ENCODE peak calls at places on chromosome 19, in four cellular contexts. One of them, this sample, is unnamed.

GRCh38 chr19:8161135-8161646 is 11.8 kb upstream of the FBN3 start:
- DNase-seq in GM23248: no peak
- DNase-seq in CD4-positive, CD25-positive, alpha-beta regulatory T cell: no peak
- DNase-seq in heart left ventricle: no peak
- DNase-seq in this sample: no peak

GRCh38 chr19:5147971-5148793 is 179.3 kb downstream of the KDM4B start:
- DNase-seq in GM23248: peak
- DNase-seq in CD4-positive, CD25-positive, alpha-beta regulatory T cell: no peak
- DNase-seq in heart left ventricle: peak
- DNase-seq in this sample: no peak

GRCh38 chr19:39833160-39833463 is 850 bp downstream of the DYRK1B start:
- DNase-seq in GM23248: no peak
- DNase-seq in CD4-positive, CD25-positive, alpha-beta regulatory T cell: no peak
- DNase-seq in heart left ventricle: no peak
- DNase-seq in this sample: no peak

GRCh38 chr19:45800009-45800553 is 7.4 kb upstream of the DMWD start:
- DNase-seq in GM23248: peak
- DNase-seq in CD4-positive, CD25-positive, alpha-beta regulatory T cell: no peak
- DNase-seq in heart left ventricle: no peak
- DNase-seq in this sample: no peak

GRCh38 chr19:12545267-12545666 is 6.0 kb downstream of the ZNF564 start:
- DNase-seq in GM23248: no peak
- DNase-seq in CD4-positive, CD25-positive, alpha-beta regulatory T cell: no peak
- DNase-seq in heart left ventricle: no peak
- DNase-seq in this sample: no peak

GRCh38 chr19:18070181-18070580 is 16.6 kb downstream of the IL12RB1 start:
- DNase-seq in GM23248: no peak
- DNase-seq in CD4-positive, CD25-positive, alpha-beta regulatory T cell: no peak
- DNase-seq in heart left ventricle: no peak
- DNase-seq in this sample: no peak

GRCh38 chr19:49432141-49433073 is 7.2 kb downstream of the GFY start:
- DNase-seq in GM23248: no peak
- DNase-seq in CD4-positive, CD25-positive, alpha-beta regulatory T cell: no peak
- DNase-seq in heart left ventricle: no peak
- DNase-seq in this sample: no peak

GRCh38 chr19:17058236-17058635 is 17.0 kb downstream of the HAUS8 start:
- DNase-seq in GM23248: peak
- DNase-seq in CD4-positive, CD25-positive, alpha-beta regulatory T cell: no peak
- DNase-seq in heart left ventricle: no peak
- DNase-seq in this sample: no peak

GRCh38 chr19:19160489-19161035 is 9.5 kb downstream of the MEF2B start:
- DNase-seq in GM23248: no peak
- DNase-seq in CD4-positive, CD25-positive, alpha-beta regulatory T cell: no peak
- DNase-seq in heart left ventricle: no peak
- DNase-seq in this sample: no peak

GRCh38 chr19:19570561-19570960 is 32.5 kb downstream of the CILP2 start:
- DNase-seq in GM23248: no peak
- DNase-seq in CD4-positive, CD25-positive, alpha-beta regulatory T cell: no peak
- DNase-seq in heart left ventricle: no peak
- DNase-seq in this sample: no peak

GRCh38 chr19:36225219-36225892 is 10.4 kb downstream of the ZNF146 start:
- DNase-seq in GM23248: peak
- DNase-seq in CD4-positive, CD25-positive, alpha-beta regulatory T cell: no peak
- DNase-seq in heart left ventricle: no peak
- DNase-seq in this sample: no peak

GRCh38 chr19:58279925-58280316 is 1.2 kb downstream of the ZNF8 start:
- DNase-seq in GM23248: no peak
- DNase-seq in CD4-positive, CD25-positive, alpha-beta regulatory T cell: no peak
- DNase-seq in heart left ventricle: no peak
- DNase-seq in this sample: no peak

GRCh38 chr19:58277197-58277596 is 1.6 kb upstream of the ZNF8 start:
- DNase-seq in GM23248: no peak
- DNase-seq in CD4-positive, CD25-positive, alpha-beta regulatory T cell: no peak
- DNase-seq in heart left ventricle: no peak
- DNase-seq in this sample: no peak

GRCh38 chr19:58278156-58279041 is at the start of gene ZNF8:
- DNase-seq in GM23248: peak
- DNase-seq in CD4-positive, CD25-positive, alpha-beta regulatory T cell: peak
- DNase-seq in heart left ventricle: peak
- DNase-seq in this sample: peak

GRCh38 chr19:58277748-58278147 is 1.0 kb upstream of the ZNF8 start:
- DNase-seq in GM23248: peak
- DNase-seq in CD4-positive, CD25-positive, alpha-beta regulatory T cell: no peak
- DNase-seq in heart left ventricle: no peak
- DNase-seq in this sample: no peak

GRCh38 chr19:58279042-58279924 is 528 bp downstream of the ZNF8 start:
- DNase-seq in GM23248: peak
- DNase-seq in CD4-positive, CD25-positive, alpha-beta regulatory T cell: no peak
- DNase-seq in heart left ventricle: peak
- DNase-seq in this sample: peak
- H3K4me3 ChIP-seq in GM23248: peak
- H3K4me3 ChIP-seq in CD4-positive, CD25-positive, alpha-beta regulatory T cell: peak
- H3K4me3 ChIP-seq in heart left ventricle: peak
- H3K4me3 ChIP-seq in this sample: peak

GRCh38 chr19:50717891-50718254 is 1.7 kb downstream of the SHANK1 start:
- DNase-seq in GM23248: no peak
- DNase-seq in CD4-positive, CD25-positive, alpha-beta regulatory T cell: no peak
- DNase-seq in heart left ventricle: no peak
- DNase-seq in this sample: no peak

GRCh38 chr19:50717026-50717723 is 2.4 kb downstream of the SHANK1 start:
- DNase-seq in GM23248: no peak
- DNase-seq in CD4-positive, CD25-positive, alpha-beta regulatory T cell: no peak
- DNase-seq in heart left ventricle: peak
- DNase-seq in this sample: no peak

GRCh38 chr19:50719119-50719435 is 525 bp downstream of the SHANK1 start:
- DNase-seq in GM23248: no peak
- DNase-seq in CD4-positive, CD25-positive, alpha-beta regulatory T cell: no peak
- DNase-seq in heart left ventricle: no peak
- DNase-seq in this sample: no peak

GRCh38 chr19:50719566-50719965 is at the start of gene SHANK1:
- DNase-seq in GM23248: peak
- DNase-seq in CD4-positive, CD25-positive, alpha-beta regulatory T cell: no peak
- DNase-seq in heart left ventricle: no peak
- DNase-seq in this sample: no peak

GRCh38 chr19:50718255-50719118 is 1.1 kb downstream of the SHANK1 start:
- DNase-seq in GM23248: peak
- DNase-seq in CD4-positive, CD25-positive, alpha-beta regulatory T cell: no peak
- DNase-seq in heart left ventricle: peak
- DNase-seq in this sample: no peak
- H3K4me3 ChIP-seq in GM23248: peak
- H3K4me3 ChIP-seq in CD4-positive, CD25-positive, alpha-beta regulatory T cell: no peak
- H3K4me3 ChIP-seq in heart left ventricle: peak
- H3K4me3 ChIP-seq in this sample: peak

DNA sequence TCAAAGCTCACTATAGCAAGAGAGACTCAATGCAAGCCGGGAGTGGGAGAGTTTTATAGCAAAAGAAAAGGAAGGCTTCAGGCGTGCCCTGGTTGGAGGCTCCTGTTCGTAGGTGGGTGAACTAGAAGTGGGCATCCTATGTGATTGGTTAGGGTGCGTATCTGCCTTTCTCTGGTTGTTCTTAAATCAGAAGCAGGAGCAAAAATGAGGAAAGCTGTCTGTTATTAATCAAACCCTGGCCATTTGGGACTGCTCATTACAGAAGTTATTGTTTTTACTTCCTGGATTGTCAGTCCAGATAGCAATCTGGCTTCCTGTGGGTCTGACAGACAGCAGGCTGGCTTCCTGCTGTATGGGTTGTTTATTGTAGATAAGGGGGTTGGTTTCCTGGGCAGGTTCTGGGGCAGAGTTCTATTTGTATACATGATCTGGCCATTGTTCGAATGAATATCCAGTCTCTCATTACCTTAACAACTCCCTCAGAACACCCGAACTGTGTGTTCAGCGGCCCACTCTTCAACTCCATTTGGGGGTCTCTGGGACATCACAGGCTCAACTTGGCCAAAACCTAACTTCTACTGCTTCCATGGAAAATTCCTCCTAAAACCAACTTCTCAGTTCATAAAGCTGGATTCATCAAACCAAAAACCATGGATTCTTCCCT is 1.6 kb downstream of the ZNF792 start:
- DNase-seq in GM23248: no peak
- DNase-seq in CD4-positive, CD25-positive, alpha-beta regulatory T cell: peak
- DNase-seq in heart left ventricle: no peak
- DNase-seq in this sample: no peak
- H3K4me3 ChIP-seq in GM23248: peak
- H3K4me3 ChIP-seq in CD4-positive, CD25-positive, alpha-beta regulatory T cell: peak
- H3K4me3 ChIP-seq in heart left ventricle: peak
- H3K4me3 ChIP-seq in this sample: no peak

DNA sequence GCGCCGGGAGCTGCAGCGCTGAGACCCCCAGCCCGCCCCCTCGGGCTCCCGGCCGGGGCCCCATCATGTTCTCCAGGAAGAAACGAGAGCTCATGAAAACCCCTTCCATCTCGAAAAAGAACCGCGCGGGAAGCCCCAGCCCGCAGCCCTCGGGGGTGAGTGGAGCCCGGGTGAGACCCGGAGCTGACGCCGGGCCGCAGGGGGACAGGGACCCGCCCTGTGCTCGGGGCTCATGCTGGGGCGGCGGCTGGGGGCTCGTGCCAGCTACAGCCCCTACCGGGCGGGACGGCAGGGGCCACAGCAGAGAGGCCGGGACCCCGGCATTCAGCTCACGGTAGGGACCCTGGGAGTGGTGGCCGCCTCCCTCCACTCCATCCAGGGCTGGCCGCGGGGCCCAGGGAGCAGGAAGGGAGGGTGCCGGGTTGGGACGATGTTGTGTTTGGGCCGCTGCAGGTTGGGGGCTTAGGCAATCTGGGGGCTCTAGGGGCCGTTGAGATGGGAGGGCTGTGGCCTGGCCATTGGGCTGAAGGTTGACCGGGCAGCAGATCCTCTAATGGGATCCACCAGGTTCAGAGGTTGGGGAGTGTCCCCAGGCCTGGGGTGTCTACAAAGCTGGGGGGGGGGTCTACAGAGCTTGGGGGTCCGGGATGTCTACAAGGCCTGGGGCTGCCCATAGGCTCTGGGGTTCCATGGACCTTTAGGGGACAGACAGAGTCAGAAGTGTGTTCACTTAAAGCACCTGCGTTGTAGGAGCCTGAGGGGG is 555 bp downstream of the ARHGAP45 start:
- DNase-seq in GM23248: no peak
- DNase-seq in CD4-positive, CD25-positive, alpha-beta regulatory T cell: peak
- DNase-seq in heart left ventricle: no peak
- DNase-seq in this sample: no peak
- H3K4me3 ChIP-seq in GM23248: peak
- H3K4me3 ChIP-seq in CD4-positive, CD25-positive, alpha-beta regulatory T cell: peak
- H3K4me3 ChIP-seq in heart left ventricle: peak
- H3K4me3 ChIP-seq in this sample: peak

GRCh38 chr19:47729468-47729798 is 15.9 kb upstream of the NOP53 start:
- DNase-seq in GM23248: peak
- DNase-seq in CD4-positive, CD25-positive, alpha-beta regulatory T cell: no peak
- DNase-seq in heart left ventricle: no peak
- DNase-seq in this sample: peak
- H3K4me3 ChIP-seq in GM23248: peak
- H3K4me3 ChIP-seq in CD4-positive, CD25-positive, alpha-beta regulatory T cell: no peak
- H3K4me3 ChIP-seq in heart left ventricle: peak
- H3K4me3 ChIP-seq in this sample: peak

GRCh38 chr19:10796653-10797052 is 39.4 kb downstream of the TMED1 start:
- DNase-seq in GM23248: no peak
- DNase-seq in CD4-positive, CD25-positive, alpha-beta regulatory T cell: no peak
- DNase-seq in heart left ventricle: no peak
- DNase-seq in this sample: no peak

GRCh38 chr19:10802479-10802878 is 33.5 kb downstream of the TMED1 start:
- DNase-seq in GM23248: no peak
- DNase-seq in CD4-positive, CD25-positive, alpha-beta regulatory T cell: no peak
- DNase-seq in heart left ventricle: no peak
- DNase-seq in this sample: no peak

GRCh38 chr19:10797078-10797477 is 38.9 kb downstream of the TMED1 start:
- DNase-seq in GM23248: no peak
- DNase-seq in CD4-positive, CD25-positive, alpha-beta regulatory T cell: peak
- DNase-seq in heart left ventricle: no peak
- DNase-seq in this sample: no peak

GRCh38 chr19:10800488-10800887 is 35.5 kb downstream of the TMED1 start:
- DNase-seq in GM23248: no peak
- DNase-seq in CD4-positive, CD25-positive, alpha-beta regulatory T cell: no peak
- DNase-seq in heart left ventricle: peak
- DNase-seq in this sample: no peak

DNA sequence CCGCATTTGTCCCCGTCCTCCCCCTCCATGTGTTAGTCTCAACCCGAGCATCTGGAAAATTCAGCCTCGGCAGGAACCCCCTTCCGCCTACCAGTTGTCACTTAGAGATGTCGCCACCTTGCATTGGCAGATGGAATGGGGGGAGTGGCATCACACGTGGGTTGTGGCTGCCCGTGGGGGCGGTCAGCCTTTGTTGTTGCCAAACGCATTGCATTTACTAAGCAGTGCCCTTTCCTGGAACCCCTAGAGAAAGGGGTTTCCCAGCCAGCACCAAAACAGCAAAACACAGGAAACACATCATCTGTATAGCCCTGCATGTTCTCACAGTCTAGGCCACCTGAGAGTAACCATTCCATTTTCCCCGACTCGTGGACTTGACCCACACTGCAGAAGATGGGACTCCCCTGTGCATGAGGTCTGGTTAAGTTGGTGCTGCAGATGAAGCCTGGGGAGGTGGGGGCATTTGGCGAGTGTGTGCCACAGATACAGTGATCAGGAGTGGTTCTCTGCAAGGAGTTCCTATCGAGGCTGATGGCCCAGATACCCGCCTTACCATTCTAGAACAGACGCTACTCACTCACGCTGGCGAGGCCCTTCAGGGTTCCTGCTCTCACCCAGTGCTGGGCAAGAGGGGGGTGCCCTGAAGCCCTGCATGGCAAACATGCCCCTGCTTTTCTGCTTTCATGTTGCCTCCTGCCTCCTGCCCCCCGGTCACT is 38.3 kb downstream of the TMED1 start:
- DNase-seq in GM23248: no peak
- DNase-seq in CD4-positive, CD25-positive, alpha-beta regulatory T cell: peak
- DNase-seq in heart left ventricle: no peak
- DNase-seq in this sample: no peak
- H3K4me3 ChIP-seq in GM23248: no peak
- H3K4me3 ChIP-seq in CD4-positive, CD25-positive, alpha-beta regulatory T cell: peak
- H3K4me3 ChIP-seq in heart left ventricle: no peak
- H3K4me3 ChIP-seq in this sample: no peak

DNA sequence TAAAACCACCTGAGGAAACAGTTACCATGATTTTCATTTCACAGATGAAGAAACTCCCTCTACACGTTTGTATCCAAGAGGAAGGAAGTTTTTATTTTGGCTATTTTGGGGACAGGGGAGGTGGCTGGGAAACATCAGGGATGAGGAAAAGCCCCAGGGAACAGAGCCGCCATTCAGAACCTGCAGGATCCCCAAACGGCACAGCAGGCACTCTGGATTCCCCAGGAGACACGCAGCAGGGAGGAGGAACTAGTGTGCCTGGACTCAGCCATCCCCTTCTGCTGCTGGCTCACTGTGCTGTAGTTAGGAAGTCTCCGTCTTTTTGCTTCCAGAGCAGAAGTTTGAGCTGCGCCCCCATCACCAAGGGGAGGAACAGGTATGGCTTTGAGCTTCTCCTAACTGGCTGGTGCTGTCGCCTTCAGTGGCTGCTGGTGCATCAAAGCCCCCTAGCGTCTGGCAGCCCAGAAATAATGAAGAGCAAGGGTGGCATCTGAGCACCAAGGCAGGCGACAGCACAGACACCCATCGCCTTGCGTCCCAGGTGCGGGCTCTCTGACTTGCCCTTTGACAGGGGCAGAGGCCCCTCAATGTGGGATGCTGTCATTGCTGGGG is 4.2 kb downstream of the NAPA start:
- DNase-seq in GM23248: no peak
- DNase-seq in CD4-positive, CD25-positive, alpha-beta regulatory T cell: no peak
- DNase-seq in heart left ventricle: peak
- DNase-seq in this sample: no peak
- H3K4me3 ChIP-seq in GM23248: no peak
- H3K4me3 ChIP-seq in CD4-positive, CD25-positive, alpha-beta regulatory T cell: no peak
- H3K4me3 ChIP-seq in heart left ventricle: no peak
- H3K4me3 ChIP-seq in this sample: no peak